ENCODE peak calls at places on chromosomes 2 and 18, in four cellular contexts. A is K562, X is HCT116, Q is H1. S is an unnamed sample.

GRCh38 chr18:44548291-44549221 is 132.1 kb upstream of the SETBP1 start:
- DNase-seq in A (no peak), X (no peak), Q (no peak), S (no peak)

GRCh38 chr2:20184067-20184938 is 40.6 kb downstream of the SDC1 start:
- DNase-seq in A (no peak), X (no peak), Q (no peak), S (no peak)

GRCh38 chr2:150937030-150937429 is 324.6 kb downstream of the RBM43 start:
- DNase-seq in A (no peak), X (no peak), Q (no peak), S (no peak)

GRCh38 chr2:223815186-223815883 is 22.0 kb downstream of the AP1S3 start:
- DNase-seq in A (no peak), X (peak), Q (peak), S (no peak)

GRCh38 chr2:127105656-127106456 is 1.1 kb downstream of the BIN1 start:
- DNase-seq in A (no peak), X (no peak), Q (peak), S (no peak)

GRCh38 chr2:39127973-39128372 is 7.1 kb upstream of the SOS1 start:
- DNase-seq in A (no peak), X (no peak), Q (no peak), S (peak)

GRCh38 chr2:38751847-38752410 is 768 bp upstream of the SRSF7 start:
- DNase-seq in A (peak), X (no peak), Q (no peak), S (no peak)

GRCh38 chr2:223941579-223942277 is 3.4 kb downstream of the WDFY1 start:
- DNase-seq in A (no peak), X (no peak), Q (no peak), S (peak)

GRCh38 chr2:143903172-143903856 is 616.6 kb downstream of the ZEB2 start:
- DNase-seq in A (no peak), X (no peak), Q (no peak), S (no peak)

GRCh38 chr2:71889991-71890684 is 257.5 kb downstream of the CYP26B1 start:
- DNase-seq in A (no peak), X (no peak), Q (no peak), S (no peak)

GRCh38 chr2:234630676-234631350 is 133.9 kb upstream of the ARL4C start:
- DNase-seq in A (no peak), X (no peak), Q (peak), S (no peak)

GRCh38 chr18:36073676-36074075 is 6.3 kb upstream of the RPRD1A start:
- DNase-seq in A (no peak), X (no peak), Q (no peak), S (no peak)

GRCh38 chr2:29528891-29529520 is 392.4 kb downstream of the ALK start:
- DNase-seq in A (no peak), X (no peak), Q (no peak), S (no peak)

GRCh38 chr2:163157891-163158511 is 319.4 kb upstream of the KCNH7 start:
- DNase-seq in A (no peak), X (no peak), Q (no peak), S (no peak)

GRCh38 chr2:238670341-238670681 is 177.6 kb upstream of the TWIST2 start:
- DNase-seq in A (no peak), X (no peak), Q (no peak), S (no peak)

GRCh38 chr2:176115883-176116813 is at the start of gene HOXD10:
- DNase-seq in A (peak), X (no peak), Q (peak), S (no peak)

GRCh38 chr2:42914314-42914713 is 121.9 kb upstream of the HAAO start:
- DNase-seq in A (no peak), X (no peak), Q (no peak), S (no peak)

GRCh38 chr18:79511671-79512301 is 116.1 kb downstream of the NFATC1 start:
- DNase-seq in A (no peak), X (no peak), Q (peak), S (no peak)

GRCh38 chr18:76275913-76276312 is 219.1 kb downstream of the ZNF516 start:
- DNase-seq in A (no peak), X (no peak), Q (no peak), S (no peak)

GRCh38 chr18:70380915-70381896 is 92.4 kb downstream of the SOCS6 start:
- DNase-seq in A (peak), X (no peak), Q (no peak), S (no peak)

GRCh38 chr2:53104263-53104662 is 663.3 kb upstream of the CHAC2 start:
- DNase-seq in A (no peak), X (peak), Q (no peak), S (no peak)

GRCh38 chr2:38293152-38293865 is 83.8 kb downstream of the ATL2 start:
- DNase-seq in A (no peak), X (no peak), Q (no peak), S (no peak)

GRCh38 chr2:9263388-9263787 is 56.8 kb downstream of the ASAP2 start:
- DNase-seq in A (no peak), X (no peak), Q (no peak), S (no peak)

GRCh38 chr18:39675358-39675757 is 2109.8 kb upstream of the CELF4 start:
- DNase-seq in A (no peak), X (no peak), Q (no peak), S (no peak)

GRCh38 chr2:190413421-190413820 is 5.3 kb downstream of the MFSD6 start:
- DNase-seq in A (no peak), X (no peak), Q (no peak), S (no peak)

GRCh38 chr2:43184339-43184895 is 42.0 kb downstream of the ZFP36L2 start:
- DNase-seq in A (peak), X (peak), Q (no peak), S (no peak)

GRCh38 chr2:237122214-237122666 is 36.6 kb downstream of the COPS8 start:
- DNase-seq in A (peak), X (peak), Q (peak), S (no peak)

GRCh38 chr18:13620206-13620672 is 106.1 kb downstream of the FAM210A start:
- DNase-seq in A (no peak), X (no peak), Q (no peak), S (no peak)

GRCh38 chr2:234235191-234235590 is 184.7 kb downstream of the SPP2 start:
- DNase-seq in A (no peak), X (no peak), Q (no peak), S (no peak)

GRCh38 chr2:69292326-69292725 is 94.7 kb downstream of the GFPT1 start:
- DNase-seq in A (no peak), X (no peak), Q (no peak), S (no peak)

GRCh38 chr2:130019402-130019801 is 39.9 kb downstream of the RAB6C start:
- DNase-seq in A (no peak), X (no peak), Q (no peak), S (no peak)

GRCh38 chr2:46666044-46666662 is 186.8 kb downstream of the TMEM247 start:
- DNase-seq in A (no peak), X (no peak), Q (no peak), S (no peak)
- TF ChIP-seq EGR1 in A (no peak), X (no peak), Q (no peak), S (no peak)

DNA sequence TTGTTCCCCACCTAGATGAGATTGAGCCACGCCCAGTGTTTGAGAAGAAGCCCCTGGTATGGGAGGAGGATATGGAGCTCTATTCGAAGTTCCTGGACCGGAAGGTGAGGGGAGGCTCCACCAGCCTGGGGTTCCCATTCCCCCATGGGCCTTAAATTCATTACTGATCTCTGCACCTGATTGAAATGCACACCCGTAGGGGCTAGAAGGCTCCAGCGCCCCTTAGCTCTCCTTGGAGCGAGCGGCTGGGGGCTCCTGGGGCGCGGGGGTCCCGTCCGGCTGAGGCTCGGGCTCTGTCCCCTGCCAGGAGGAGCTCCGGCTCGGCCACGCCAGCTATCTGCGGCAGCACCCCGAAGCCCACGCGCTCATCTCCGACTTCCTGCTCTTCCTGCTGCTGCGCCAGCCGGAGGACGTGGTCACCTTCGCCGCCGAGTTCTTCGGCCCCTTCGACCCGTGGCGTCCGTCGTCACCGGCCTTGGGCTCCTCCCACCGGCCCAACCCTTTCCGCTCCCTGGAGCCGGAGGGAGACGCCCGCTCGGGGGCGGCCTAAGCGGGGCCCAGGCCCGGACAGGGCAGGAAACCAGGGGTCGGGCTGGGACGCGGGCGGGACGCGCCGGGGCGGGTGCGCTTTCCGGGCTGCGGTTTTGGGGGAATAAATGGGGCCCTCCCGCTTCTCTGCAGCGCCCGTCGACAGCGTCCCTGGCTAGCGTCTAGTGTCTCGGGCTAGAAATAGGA is 10.9 kb downstream of the CATIP start:
- DNase-seq in A (peak), X (peak), Q (peak), S (peak)
- TF ChIP-seq EGR1 in A (peak), X (peak), Q (no peak), S (peak)

DNA sequence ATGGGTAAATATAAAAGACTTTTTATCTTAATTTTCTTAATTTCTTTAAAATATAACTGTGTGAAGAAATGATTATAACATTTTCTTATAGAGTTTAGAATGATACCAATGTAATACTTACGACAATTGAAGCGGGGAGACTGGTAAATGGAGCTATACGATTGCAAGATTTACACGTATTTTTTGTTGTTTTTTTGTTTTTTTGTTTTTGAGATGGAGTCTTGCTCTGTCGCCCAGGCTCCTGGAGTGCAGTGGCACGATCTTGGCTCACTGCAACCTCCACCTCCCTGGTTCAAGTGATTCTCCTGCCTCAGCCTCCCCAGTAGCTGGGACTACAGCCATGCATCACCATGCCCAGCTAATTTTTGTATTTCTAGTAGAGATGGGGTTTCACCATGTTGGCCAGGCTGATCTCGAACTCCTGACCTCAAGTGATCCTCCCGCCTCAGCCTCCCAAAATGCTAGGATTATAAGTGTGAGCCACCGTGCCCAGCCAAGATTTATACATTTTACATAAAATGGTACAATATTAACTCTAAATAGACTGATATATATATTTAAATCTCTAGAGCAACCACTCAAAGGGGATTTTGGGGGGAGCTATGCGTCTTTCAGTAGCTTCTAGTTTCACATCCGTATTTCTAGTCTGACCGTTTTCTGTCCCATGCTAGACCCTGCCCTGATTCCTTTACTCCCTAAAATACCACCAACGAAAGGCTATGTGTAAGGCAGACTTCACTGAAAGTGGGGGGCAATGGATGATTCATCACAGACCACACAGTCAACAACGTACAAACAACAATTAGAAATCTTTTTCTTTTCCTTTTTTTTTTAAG is 28.2 kb upstream of the ATG16L1 start:
- DNase-seq in A (no peak), X (no peak), Q (no peak), S (peak)
- TF ChIP-seq EGR1 in A (no peak), X (no peak), Q (no peak), S (no peak)

GRCh38 chr18:3217930-3218647 is 1.7 kb downstream of the MYOM1 start:
- DNase-seq in A (peak), X (no peak), Q (no peak), S (no peak)
- TF ChIP-seq EGR1 in A (no peak), X (no peak), Q (no peak), S (no peak)

GRCh38 chr18:7565677-7566076 is 1.4 kb upstream of the PTPRM start:
- DNase-seq in A (no peak), X (no peak), Q (no peak), S (no peak)

GRCh38 chr18:7566244-7566586 is 901 bp upstream of the PTPRM start:
- DNase-seq in A (no peak), X (no peak), Q (no peak), S (no peak)

GRCh38 chr18:7566587-7567486 is at the start of gene PTPRM:
- DNase-seq in A (peak), X (peak), Q (peak), S (no peak)

GRCh38 chr18:7568426-7568825 is 1.3 kb downstream of the PTPRM start:
- DNase-seq in A (no peak), X (no peak), Q (no peak), S (no peak)

DNA sequence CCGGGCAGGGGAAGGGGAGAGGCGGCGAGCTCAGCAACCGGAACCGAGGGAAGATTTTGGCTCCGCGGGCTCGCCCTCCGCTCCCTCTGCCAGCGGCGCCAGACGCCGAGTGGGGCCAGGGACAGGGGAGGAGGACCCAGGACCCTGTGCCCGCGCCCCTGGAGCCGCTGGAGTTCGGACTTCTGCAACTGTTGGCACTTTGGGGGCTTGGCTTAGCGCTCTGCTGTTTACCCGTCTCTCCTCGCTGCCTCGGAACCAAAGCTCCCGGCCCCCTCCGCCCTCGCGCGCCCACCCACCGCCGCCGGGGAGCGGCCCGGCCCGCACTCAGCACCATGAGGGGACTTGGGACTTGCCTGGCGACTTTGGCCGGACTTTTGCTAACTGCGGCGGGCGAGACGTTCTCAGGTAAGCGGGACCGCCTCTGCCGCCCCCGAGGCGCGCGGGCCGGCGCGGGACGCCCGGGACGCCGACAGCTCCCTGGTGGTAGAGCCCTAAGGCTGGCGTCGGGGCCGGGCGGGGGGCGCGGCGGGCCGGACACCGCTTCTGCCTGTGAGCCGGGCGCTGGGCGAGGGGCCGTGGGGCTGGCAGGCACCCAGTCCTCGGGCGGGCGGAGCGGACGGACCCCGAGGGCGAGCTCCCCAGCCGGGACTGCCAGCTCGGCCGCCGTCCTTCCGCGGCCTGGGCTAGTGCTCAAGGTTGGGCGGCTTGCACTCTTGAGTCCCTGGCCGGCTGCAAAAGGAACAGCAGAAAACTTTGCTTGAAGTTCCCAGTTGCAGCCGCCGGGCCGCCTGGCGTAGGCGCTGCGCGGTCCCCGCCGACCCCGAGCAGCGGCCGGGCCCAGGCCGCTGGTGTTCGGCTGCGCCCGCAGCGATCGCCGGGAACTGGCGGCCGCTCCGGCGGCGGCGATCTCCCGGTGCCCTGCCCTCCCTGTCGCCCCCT is 640 bp downstream of the PTPRM start:
- DNase-seq in A (no peak), X (no peak), Q (peak), S (no peak)
- TF ChIP-seq EGR1 in A (no peak), X (no peak), Q (no peak), S (no peak)

GRCh38 chr2:173109253-173110188 is 33.9 kb downstream of the MAP3K20 start:
- DNase-seq in A (no peak), X (no peak), Q (no peak), S (no peak)
- TF ChIP-seq EGR1 in A (no peak), X (no peak), Q (no peak), S (no peak)

DNA sequence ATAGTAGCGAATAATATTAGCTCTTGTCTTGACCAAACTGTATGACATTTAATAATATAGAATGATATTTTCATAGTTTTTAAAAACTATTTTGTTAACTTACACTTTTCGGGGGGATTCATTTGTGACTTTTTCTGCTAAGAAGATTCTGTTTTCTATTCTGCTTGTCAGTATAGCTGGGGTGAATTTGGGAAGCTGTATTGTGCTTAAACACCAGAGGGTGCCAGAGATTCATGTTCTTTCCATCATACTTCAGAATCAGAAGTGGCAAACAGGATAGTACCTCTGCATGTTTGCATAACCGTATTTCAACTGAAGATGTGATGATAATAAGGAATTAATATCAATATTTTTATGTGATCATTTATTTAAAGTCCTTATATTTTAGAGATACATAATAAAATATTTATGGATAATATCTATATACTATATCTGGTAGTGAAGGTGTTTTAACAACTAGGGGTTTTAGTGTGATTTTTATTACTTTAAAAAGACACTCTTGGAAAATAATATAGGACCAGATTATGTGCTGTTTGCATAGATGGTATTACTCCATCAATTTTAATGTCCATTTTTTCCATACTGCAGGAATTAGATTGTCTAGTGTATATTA is 81.0 kb downstream of the TAF4B start:
- DNase-seq in A (peak), X (peak), Q (no peak), S (peak)
- TF ChIP-seq EGR1 in A (no peak), X (no peak), Q (no peak), S (no peak)

GRCh38 chr18:49238433-49239042 is 221.9 kb downstream of the DYM start:
- DNase-seq in A (peak), X (peak), Q (no peak), S (no peak)
- TF ChIP-seq EGR1 in A (no peak), X (no peak), Q (no peak), S (no peak)

DNA sequence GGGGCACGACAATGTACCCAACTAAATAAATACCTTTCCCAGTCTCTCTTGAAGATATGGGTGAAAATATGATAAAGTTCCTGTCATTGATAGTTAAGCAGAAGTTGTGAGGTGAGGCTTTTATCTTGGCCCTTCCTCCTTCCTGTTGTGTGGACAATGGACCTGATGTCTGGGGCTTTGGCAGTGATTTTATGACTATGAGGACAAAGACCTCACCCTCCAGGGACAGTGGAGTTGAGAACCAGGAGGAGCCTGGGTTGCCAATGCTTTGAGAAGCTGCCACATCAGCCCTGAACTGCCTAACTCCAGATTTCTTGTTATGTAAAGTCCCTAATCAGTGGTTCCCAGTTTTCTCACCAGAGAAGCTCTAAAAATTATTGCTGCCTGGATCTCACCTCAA is 20.8 kb upstream of the MGAT4A start:
- DNase-seq in A (no peak), X (no peak), Q (no peak), S (no peak)
- TF ChIP-seq EGR1 in A (no peak), X (no peak), Q (no peak), S (no peak)

GRCh38 chr2:111616651-111617218 is 267.3 kb downstream of the ANAPC1 start:
- DNase-seq in A (no peak), X (no peak), Q (no peak), S (no peak)

GRCh38 chr2:111618953-111619902 is 264.8 kb downstream of the ANAPC1 start:
- DNase-seq in A (peak), X (peak), Q (no peak), S (no peak)

GRCh38 chr2:111617299-111617803 is 266.6 kb downstream of the ANAPC1 start:
- DNase-seq in A (no peak), X (peak), Q (no peak), S (no peak)

GRCh38 chr2:111617804-111618576 is 266.0 kb downstream of the ANAPC1 start:
- DNase-seq in A (no peak), X (peak), Q (no peak), S (no peak)

GRCh38 chr2:111618577-111618930 is 265.4 kb downstream of the ANAPC1 start:
- DNase-seq in A (no peak), X (no peak), Q (no peak), S (no peak)
- TF ChIP-seq EGR1 in A (no peak), X (no peak), Q (no peak), S (no peak)

S was measured in GM12878.